ENCODE peak calls at places on chromosomes 6 and 20, in seven cellular contexts. P is endothelial cell, U is cardiac muscle cell, W is NCI-H1105, X is NT2/D1, N is Kasumi-1, T is NCI-H2081. I is an unnamed sample.
A peak's percentile ranks its signal among the peaks of the same experiment; 100 is the strongest.

GRCh38 chr20:45077559-45077958 is 23.4 kb downstream of the KCNS1 start:
- DNase-seq in W (no peak), X (no peak), P (no peak), T (no peak), N (no peak), U (no peak), I (no peak)

GRCh38 chr20:37534401-37535157 is 6.9 kb upstream of the BLCAP start:
- DNase-seq in P (peak; percentile 69), N (peak; percentile 91), X (peak; percentile 71), W (peak; percentile 80), T (peak; percentile 76), U (peak; percentile 86), I (peak; percentile 83)

GRCh38 chr6:130743175-130743574 is 84.0 kb upstream of the SMLR1 start:
- DNase-seq in T (no peak), N (no peak), W (no peak), U (no peak), P (peak; percentile 5), X (peak; percentile 42), I (no peak)

GRCh38 chr6:118705799-118706481 is 54.5 kb upstream of the CEP85L start:
- DNase-seq in X (no peak), W (no peak), U (peak; percentile 90), N (peak; percentile 49), T (no peak), P (no peak), I (no peak)

GRCh38 chr6:31293343-31293742 is 21.5 kb upstream of the HLA-C start:
- DNase-seq in N (no peak), X (no peak), P (peak; percentile 22), T (no peak), W (no peak), U (peak; percentile 57), I (no peak)

GRCh38 chr20:62642666-62643520 is 590 bp downstream of the SLCO4A1 start:
- DNase-seq in U (no peak), X (no peak), W (peak; percentile 48), T (peak; percentile 38), P (no peak), N (peak; percentile 40), I (no peak)

GRCh38 chr6:102853249-102853955 is 1459.9 kb downstream of the GRIK2 start:
- DNase-seq in P (no peak), U (no peak), T (peak; percentile 3), N (no peak), X (no peak), W (no peak), I (no peak)

GRCh38 chr20:9408422-9409300 is 105.7 kb upstream of the LAMP5 start:
- DNase-seq in T (no peak), X (no peak), W (no peak), U (peak; percentile 48), N (no peak), P (no peak), I (peak; percentile 52)

GRCh38 chr6:41469951-41470340 is 76.2 kb upstream of the FOXP4 start:
- DNase-seq in X (no peak), N (no peak), P (no peak), T (no peak), U (peak; percentile 50), W (no peak), I (no peak)

GRCh38 chr6:29051680-29052079 is 6.7 kb upstream of the OR2W1 start:
- DNase-seq in P (no peak), W (no peak), T (no peak), U (no peak), X (no peak), N (no peak), I (no peak)

GRCh38 chr6:166223091-166223490 is 55.4 kb upstream of the TBXT start:
- DNase-seq in P (no peak), T (no peak), N (no peak), X (no peak), U (peak; percentile 2), W (no peak), I (no peak)

GRCh38 chr6:5684320-5684719 is 322.4 kb downstream of the NRN1 start:
- DNase-seq in N (no peak), X (no peak), T (no peak), W (no peak), P (no peak), U (no peak), I (no peak)

GRCh38 chr6:42963855-42964605 is 3.5 kb downstream of the GNMT start:
- DNase-seq in T (peak; percentile 17), N (peak; percentile 76), X (peak; percentile 35), W (no peak), U (peak; percentile 67), P (peak; percentile 62), I (no peak)

GRCh38 chr20:33318096-33318429 is 35.0 kb downstream of the BPIFB1 start:
- DNase-seq in W (no peak), X (no peak), U (no peak), N (no peak), T (no peak), P (no peak), I (no peak)

GRCh38 chr6:142412241-142412640 is 110.4 kb downstream of the ADGRG6 start:
- DNase-seq in X (no peak), W (no peak), U (no peak), T (peak; percentile 11), N (no peak), P (no peak), I (no peak)

GRCh38 chr6:21665101-21665435 is 71.5 kb downstream of the SOX4 start:
- DNase-seq in U (peak; percentile 17), W (no peak), X (no peak), P (peak; percentile 15), T (no peak), N (no peak), I (no peak)

I was measured in HS-5.